ENCODE peak calls at places on chromosomes 3 and 15, in seven cellular contexts. G is esophagus muscularis mucosa; F is CD8-positive, alpha-beta T cell; U is uterus; N is transverse colon; D is cardiac muscle cell; E is neural progenitor cell. H is an unnamed sample. For H3K27me3 and H3K4me1, the result is how much of the 10 kb centered on the place peaks cover.

GRCh38 chr15:58880320-58880719 is 53.2 kb downstream of the SLTM start:
- DNase-seq in G (no peak), E (no peak), F (no peak), N (no peak), D (no peak), U (no peak), H (no peak)

GRCh38 chr3:52277071-52277964 is 1.1 kb downstream of the WDR82 start:
- DNase-seq in N (peak), E (peak), D (peak), F (peak), U (peak), G (peak), H (peak)

GRCh38 chr3:171345112-171345843 is 114.9 kb downstream of the TNIK start:
- DNase-seq in D (no peak), N (no peak), U (no peak), F (no peak), G (no peak), E (no peak), H (no peak)

GRCh38 chr15:63843901-63844317 is 10.2 kb upstream of the HERC1 start:
- DNase-seq in U (no peak), D (no peak), F (no peak), E (no peak), N (no peak), G (no peak), H (no peak)

GRCh38 chr3:191963182-191963581 is 502.2 kb downstream of the PYDC2 start:
- DNase-seq in N (no peak), G (no peak), D (no peak), U (no peak), E (peak), F (no peak), H (no peak)

GRCh38 chr15:26772588-26773484 is at the start of gene GABRB3:
- DNase-seq in U (peak), E (peak), N (no peak), D (peak), F (no peak), G (no peak), H (no peak)

GRCh38 chr3:159724627-159725026 is 264.0 kb upstream of the IL12A start:
- DNase-seq in N (no peak), F (no peak), G (no peak), D (no peak), U (no peak), E (no peak), H (no peak)

GRCh38 chr3:74271541-74271940 is 342.9 kb downstream of the CNTN3 start:
- DNase-seq in G (no peak), F (no peak), U (no peak), N (no peak), D (no peak), E (no peak), H (no peak)

GRCh38 chr3:113151475-113152031 is 59.8 kb upstream of the BOC start:
- DNase-seq in N (no peak), E (no peak), U (peak), D (peak), G (no peak), F (no peak), H (no peak)

GRCh38 chr3:69252631-69253030 is 130.2 kb upstream of the LMOD3 start:
- DNase-seq in G (no peak), D (no peak), F (no peak), U (no peak), N (no peak), E (no peak), H (no peak)

GRCh38 chr15:74270155-74270554 is 34.0 kb downstream of the CCDC33 start:
- DNase-seq in F (no peak), G (no peak), N (no peak), U (no peak), D (no peak), E (no peak), H (no peak)
- H3K27me3 ChIP-seq in F (under half), G (under half), N (under half), U (under half), D (under half), E (under half), H (under half)

GRCh38 chr3:174219738-174220137 is 639.4 kb upstream of the NAALADL2 start:
- DNase-seq in U (no peak), N (no peak), D (no peak), E (no peak), F (no peak), G (no peak), H (no peak)
- TF ChIP-seq CTCF in U (no peak), N (no peak), D (no peak), E (peak), F (no peak), G (no peak), H (no peak)

DNA sequence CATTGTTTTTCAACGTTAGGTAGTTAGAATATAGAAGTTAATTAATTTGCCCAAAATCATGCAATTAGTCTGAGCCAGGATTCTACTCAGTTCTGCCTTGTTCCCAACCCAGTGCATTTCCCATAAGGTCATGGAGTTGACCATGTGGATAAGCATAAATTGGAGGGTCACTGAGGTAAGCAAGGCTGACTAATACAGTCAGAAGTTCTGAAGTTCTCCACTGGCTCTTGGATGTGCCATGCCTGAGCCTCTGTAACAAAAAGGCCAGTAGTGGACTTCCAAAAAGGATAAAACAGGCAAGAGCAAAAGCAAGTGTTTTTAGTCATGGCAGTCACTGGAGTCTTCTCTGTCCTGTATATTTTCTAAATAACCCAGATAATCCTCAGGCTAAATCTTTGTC is 124.4 kb upstream of the PHLDB2 start:
- DNase-seq in U (no peak), D (no peak), E (no peak), G (peak), N (no peak), F (no peak), H (no peak)
- H3K4me1 ChIP-seq in U (under half), D (under half), E (under half), G (under half), N (under half), F (under half), H (under half)

DNA sequence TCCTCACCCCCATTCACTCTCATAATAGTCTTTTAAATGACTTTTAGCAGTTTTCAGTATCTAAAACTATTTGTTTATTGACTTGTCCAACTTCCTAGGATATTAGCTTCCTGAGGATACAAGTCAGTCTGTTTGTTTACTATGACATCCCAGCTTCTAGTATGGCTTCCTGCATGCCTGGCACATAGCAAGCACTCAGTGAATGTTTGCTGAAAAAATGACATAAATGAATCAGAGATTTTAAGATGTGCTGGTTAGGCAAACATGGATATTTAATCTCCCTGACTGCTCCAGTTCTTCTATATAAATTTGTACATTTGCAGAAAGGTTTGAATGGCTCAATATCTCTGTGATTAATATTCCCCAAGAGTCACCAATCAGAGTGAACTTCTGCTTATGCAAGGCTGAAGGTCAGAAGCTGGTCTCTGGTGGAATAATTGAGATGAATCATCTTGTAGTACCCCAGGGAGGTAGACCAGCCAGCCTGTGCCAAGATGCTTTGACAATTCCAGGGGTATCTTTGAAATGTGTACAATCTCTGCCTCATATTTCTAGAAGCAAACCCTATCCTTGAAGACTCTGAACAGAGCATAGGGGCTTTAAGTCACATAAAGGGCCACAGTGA is 219.0 kb upstream of the LMCD1 start:
- DNase-seq in D (no peak), U (no peak), E (no peak), G (no peak), N (no peak), F (no peak), H (no peak)
- H3K27me3 ChIP-seq in D (under half), U (under half), E (under half), G (under half), N (under half), F (under half), H (under half)

DNA sequence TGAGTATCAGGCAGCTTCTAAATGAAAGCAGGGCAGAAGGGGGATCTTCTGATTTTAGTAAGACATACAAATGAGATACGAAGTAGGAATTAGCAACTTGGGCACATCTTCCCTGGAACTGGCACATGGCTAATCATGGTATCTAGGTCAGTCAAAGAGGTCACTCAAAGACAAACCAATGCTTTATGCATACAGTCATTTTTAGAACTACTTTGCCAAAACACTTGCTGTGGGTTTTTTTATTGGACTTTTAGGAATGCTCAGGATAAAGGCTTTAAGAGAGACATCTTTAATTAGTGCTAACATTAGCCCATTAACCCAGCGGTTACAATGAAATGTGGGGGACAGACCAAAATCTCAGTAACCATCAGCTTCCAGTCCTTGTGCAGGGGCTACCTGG is 51.7 kb downstream of the GPR176 start:
- DNase-seq in D (no peak), F (no peak), U (no peak), E (no peak), N (no peak), G (no peak), H (no peak)
- TF ChIP-seq CTCF in D (no peak), F (no peak), U (no peak), E (no peak), N (no peak), G (no peak), H (no peak)

GRCh38 chr3:42081814-42082473 is 9.2 kb upstream of the TRAK1 start:
- DNase-seq in E (no peak), G (no peak), F (no peak), U (no peak), D (no peak), N (peak), H (no peak)
- H3K4me1 ChIP-seq in E (under half), G (half or more), F (under half), U (under half), D (under half), N (under half), H (under half)

H was measured in ascending aorta.